ENCODE peak calls at places on chromosomes 12 and 14, in six cellular contexts. One of them, this sample, is unnamed.

GRCh38 chr14:57714487-57714899 is 151.4 kb downstream of the SLC35F4 start:
- DNase-seq in activated naive CD4-positive, alpha-beta T cell treated with anti-CD3 and anti-CD28 coated beads, Interleukin-2, amount 10 ng/mL, durations not matched to agents 7 days and 5 days: no peak
- DNase-seq in stimulated activated CD4-positive, alpha-beta T cell treated with anti-CD3 and anti-CD28 coated beads, TNF-alpha, amount 100 ng/mL, for 1 hour: no peak
- DNase-seq in endothelial cell: no peak
- DNase-seq in EL: no peak
- DNase-seq in mucosa of descending colon: no peak
- DNase-seq in this sample: no peak

GRCh38 chr12:6476496-6476895 is 6.0 kb upstream of the VAMP1 start:
- DNase-seq in activated naive CD4-positive, alpha-beta T cell treated with anti-CD3 and anti-CD28 coated beads, Interleukin-2, amount 10 ng/mL, durations not matched to agents 7 days and 5 days: no peak
- DNase-seq in stimulated activated CD4-positive, alpha-beta T cell treated with anti-CD3 and anti-CD28 coated beads, TNF-alpha, amount 100 ng/mL, for 1 hour: no peak
- DNase-seq in endothelial cell: no peak
- DNase-seq in EL: peak; percentile 85
- DNase-seq in mucosa of descending colon: no peak
- DNase-seq in this sample: no peak

GRCh38 chr14:70670992-70671651 is 29.4 kb downstream of the TTC9 start:
- DNase-seq in activated naive CD4-positive, alpha-beta T cell treated with anti-CD3 and anti-CD28 coated beads, Interleukin-2, amount 10 ng/mL, durations not matched to agents 7 days and 5 days: no peak
- DNase-seq in stimulated activated CD4-positive, alpha-beta T cell treated with anti-CD3 and anti-CD28 coated beads, TNF-alpha, amount 100 ng/mL, for 1 hour: no peak
- DNase-seq in endothelial cell: no peak
- DNase-seq in EL: no peak
- DNase-seq in mucosa of descending colon: no peak
- DNase-seq in this sample: no peak

GRCh38 chr14:34220311-34220710 is 241.7 kb downstream of the SPTSSA start:
- DNase-seq in activated naive CD4-positive, alpha-beta T cell treated with anti-CD3 and anti-CD28 coated beads, Interleukin-2, amount 10 ng/mL, durations not matched to agents 7 days and 5 days: no peak
- DNase-seq in stimulated activated CD4-positive, alpha-beta T cell treated with anti-CD3 and anti-CD28 coated beads, TNF-alpha, amount 100 ng/mL, for 1 hour: no peak
- DNase-seq in endothelial cell: no peak
- DNase-seq in EL: no peak
- DNase-seq in mucosa of descending colon: no peak
- DNase-seq in this sample: no peak

GRCh38 chr12:57868211-57868610 is 21.7 kb upstream of the CTDSP2 start:
- DNase-seq in activated naive CD4-positive, alpha-beta T cell treated with anti-CD3 and anti-CD28 coated beads, Interleukin-2, amount 10 ng/mL, durations not matched to agents 7 days and 5 days: no peak
- DNase-seq in stimulated activated CD4-positive, alpha-beta T cell treated with anti-CD3 and anti-CD28 coated beads, TNF-alpha, amount 100 ng/mL, for 1 hour: no peak
- DNase-seq in endothelial cell: no peak
- DNase-seq in EL: no peak
- DNase-seq in mucosa of descending colon: no peak
- DNase-seq in this sample: no peak

GRCh38 chr12:57517187-57517586 is 3.1 kb downstream of the DDIT3 start:
- DNase-seq in activated naive CD4-positive, alpha-beta T cell treated with anti-CD3 and anti-CD28 coated beads, Interleukin-2, amount 10 ng/mL, durations not matched to agents 7 days and 5 days: no peak
- DNase-seq in stimulated activated CD4-positive, alpha-beta T cell treated with anti-CD3 and anti-CD28 coated beads, TNF-alpha, amount 100 ng/mL, for 1 hour: no peak
- DNase-seq in endothelial cell: no peak
- DNase-seq in EL: peak; percentile 72
- DNase-seq in mucosa of descending colon: no peak
- DNase-seq in this sample: no peak

GRCh38 chr12:7265251-7265650 is 38.6 kb upstream of the ACSM4 start:
- DNase-seq in activated naive CD4-positive, alpha-beta T cell treated with anti-CD3 and anti-CD28 coated beads, Interleukin-2, amount 10 ng/mL, durations not matched to agents 7 days and 5 days: no peak
- DNase-seq in stimulated activated CD4-positive, alpha-beta T cell treated with anti-CD3 and anti-CD28 coated beads, TNF-alpha, amount 100 ng/mL, for 1 hour: no peak
- DNase-seq in endothelial cell: no peak
- DNase-seq in EL: no peak
- DNase-seq in mucosa of descending colon: no peak
- DNase-seq in this sample: no peak

GRCh38 chr14:101111620-101112290 is 208.2 kb upstream of the RTL1 start:
- DNase-seq in activated naive CD4-positive, alpha-beta T cell treated with anti-CD3 and anti-CD28 coated beads, Interleukin-2, amount 10 ng/mL, durations not matched to agents 7 days and 5 days: no peak
- DNase-seq in stimulated activated CD4-positive, alpha-beta T cell treated with anti-CD3 and anti-CD28 coated beads, TNF-alpha, amount 100 ng/mL, for 1 hour: no peak
- DNase-seq in endothelial cell: no peak
- DNase-seq in EL: no peak
- DNase-seq in mucosa of descending colon: no peak
- DNase-seq in this sample: peak; percentile 48

GRCh38 chr14:65810326-65810725 is 397.8 kb downstream of the FUT8 start:
- DNase-seq in activated naive CD4-positive, alpha-beta T cell treated with anti-CD3 and anti-CD28 coated beads, Interleukin-2, amount 10 ng/mL, durations not matched to agents 7 days and 5 days: no peak
- DNase-seq in stimulated activated CD4-positive, alpha-beta T cell treated with anti-CD3 and anti-CD28 coated beads, TNF-alpha, amount 100 ng/mL, for 1 hour: no peak
- DNase-seq in endothelial cell: peak; percentile 30
- DNase-seq in EL: no peak
- DNase-seq in mucosa of descending colon: no peak
- DNase-seq in this sample: no peak

GRCh38 chr14:23636317-23637211 is at the start of gene DHRS2:
- DNase-seq in activated naive CD4-positive, alpha-beta T cell treated with anti-CD3 and anti-CD28 coated beads, Interleukin-2, amount 10 ng/mL, durations not matched to agents 7 days and 5 days: no peak
- DNase-seq in stimulated activated CD4-positive, alpha-beta T cell treated with anti-CD3 and anti-CD28 coated beads, TNF-alpha, amount 100 ng/mL, for 1 hour: no peak
- DNase-seq in endothelial cell: no peak
- DNase-seq in EL: no peak
- DNase-seq in mucosa of descending colon: no peak
- DNase-seq in this sample: no peak

GRCh38 chr12:92142251-92142896 is 3.3 kb downstream of the BTG1 start:
- DNase-seq in activated naive CD4-positive, alpha-beta T cell treated with anti-CD3 and anti-CD28 coated beads, Interleukin-2, amount 10 ng/mL, durations not matched to agents 7 days and 5 days: no peak
- DNase-seq in stimulated activated CD4-positive, alpha-beta T cell treated with anti-CD3 and anti-CD28 coated beads, TNF-alpha, amount 100 ng/mL, for 1 hour: no peak
- DNase-seq in endothelial cell: no peak
- DNase-seq in EL: no peak
- DNase-seq in mucosa of descending colon: no peak
- DNase-seq in this sample: no peak

GRCh38 chr12:131830335-131831020 is 2.3 kb downstream of the MMP17 start:
- DNase-seq in activated naive CD4-positive, alpha-beta T cell treated with anti-CD3 and anti-CD28 coated beads, Interleukin-2, amount 10 ng/mL, durations not matched to agents 7 days and 5 days: peak; percentile 60
- DNase-seq in stimulated activated CD4-positive, alpha-beta T cell treated with anti-CD3 and anti-CD28 coated beads, TNF-alpha, amount 100 ng/mL, for 1 hour: no peak
- DNase-seq in endothelial cell: peak; percentile 83
- DNase-seq in EL: peak; percentile 89
- DNase-seq in mucosa of descending colon: peak; percentile 77
- DNase-seq in this sample: peak; percentile 76

GRCh38 chr12:42735869-42736361 is 146.4 kb upstream of the PRICKLE1 start:
- DNase-seq in activated naive CD4-positive, alpha-beta T cell treated with anti-CD3 and anti-CD28 coated beads, Interleukin-2, amount 10 ng/mL, durations not matched to agents 7 days and 5 days: no peak
- DNase-seq in stimulated activated CD4-positive, alpha-beta T cell treated with anti-CD3 and anti-CD28 coated beads, TNF-alpha, amount 100 ng/mL, for 1 hour: no peak
- DNase-seq in endothelial cell: no peak
- DNase-seq in EL: no peak
- DNase-seq in mucosa of descending colon: no peak
- DNase-seq in this sample: no peak

GRCh38 chr12:124683725-124684124 is 116.3 kb upstream of the NCOR2 start:
- DNase-seq in activated naive CD4-positive, alpha-beta T cell treated with anti-CD3 and anti-CD28 coated beads, Interleukin-2, amount 10 ng/mL, durations not matched to agents 7 days and 5 days: no peak
- DNase-seq in stimulated activated CD4-positive, alpha-beta T cell treated with anti-CD3 and anti-CD28 coated beads, TNF-alpha, amount 100 ng/mL, for 1 hour: no peak
- DNase-seq in endothelial cell: no peak
- DNase-seq in EL: no peak
- DNase-seq in mucosa of descending colon: no peak
- DNase-seq in this sample: no peak

GRCh38 chr12:10243803-10244520 is 31.3 kb downstream of the GABARAPL1 start:
- DNase-seq in activated naive CD4-positive, alpha-beta T cell treated with anti-CD3 and anti-CD28 coated beads, Interleukin-2, amount 10 ng/mL, durations not matched to agents 7 days and 5 days: no peak
- DNase-seq in stimulated activated CD4-positive, alpha-beta T cell treated with anti-CD3 and anti-CD28 coated beads, TNF-alpha, amount 100 ng/mL, for 1 hour: no peak
- DNase-seq in endothelial cell: no peak
- DNase-seq in EL: no peak
- DNase-seq in mucosa of descending colon: no peak
- DNase-seq in this sample: no peak

GRCh38 chr12:42666671-42667243 is 77.2 kb upstream of the PRICKLE1 start:
- DNase-seq in activated naive CD4-positive, alpha-beta T cell treated with anti-CD3 and anti-CD28 coated beads, Interleukin-2, amount 10 ng/mL, durations not matched to agents 7 days and 5 days: no peak
- DNase-seq in stimulated activated CD4-positive, alpha-beta T cell treated with anti-CD3 and anti-CD28 coated beads, TNF-alpha, amount 100 ng/mL, for 1 hour: no peak
- DNase-seq in endothelial cell: no peak
- DNase-seq in EL: no peak
- DNase-seq in mucosa of descending colon: no peak
- DNase-seq in this sample: no peak

GRCh38 chr12:6361834-6362233 is 13.5 kb downstream of the SCNN1A start:
- DNase-seq in activated naive CD4-positive, alpha-beta T cell treated with anti-CD3 and anti-CD28 coated beads, Interleukin-2, amount 10 ng/mL, durations not matched to agents 7 days and 5 days: peak; percentile 62
- DNase-seq in stimulated activated CD4-positive, alpha-beta T cell treated with anti-CD3 and anti-CD28 coated beads, TNF-alpha, amount 100 ng/mL, for 1 hour: no peak
- DNase-seq in endothelial cell: no peak
- DNase-seq in EL: peak; percentile 16
- DNase-seq in mucosa of descending colon: peak; percentile 90
- DNase-seq in this sample: no peak

GRCh38 chr12:67222302-67222701 is 46.9 kb upstream of the CAND1 start:
- DNase-seq in activated naive CD4-positive, alpha-beta T cell treated with anti-CD3 and anti-CD28 coated beads, Interleukin-2, amount 10 ng/mL, durations not matched to agents 7 days and 5 days: no peak
- DNase-seq in stimulated activated CD4-positive, alpha-beta T cell treated with anti-CD3 and anti-CD28 coated beads, TNF-alpha, amount 100 ng/mL, for 1 hour: no peak
- DNase-seq in endothelial cell: peak; percentile 12
- DNase-seq in EL: peak; percentile 15
- DNase-seq in mucosa of descending colon: no peak
- DNase-seq in this sample: no peak

GRCh38 chr12:105759172-105759571 is 379.6 kb downstream of the NUAK1 start:
- DNase-seq in activated naive CD4-positive, alpha-beta T cell treated with anti-CD3 and anti-CD28 coated beads, Interleukin-2, amount 10 ng/mL, durations not matched to agents 7 days and 5 days: no peak
- DNase-seq in stimulated activated CD4-positive, alpha-beta T cell treated with anti-CD3 and anti-CD28 coated beads, TNF-alpha, amount 100 ng/mL, for 1 hour: no peak
- DNase-seq in endothelial cell: no peak
- DNase-seq in EL: no peak
- DNase-seq in mucosa of descending colon: no peak
- DNase-seq in this sample: no peak

GRCh38 chr14:54169254-54169924 is 212.8 kb upstream of the BMP4 start:
- DNase-seq in activated naive CD4-positive, alpha-beta T cell treated with anti-CD3 and anti-CD28 coated beads, Interleukin-2, amount 10 ng/mL, durations not matched to agents 7 days and 5 days: no peak
- DNase-seq in stimulated activated CD4-positive, alpha-beta T cell treated with anti-CD3 and anti-CD28 coated beads, TNF-alpha, amount 100 ng/mL, for 1 hour: no peak
- DNase-seq in endothelial cell: no peak
- DNase-seq in EL: peak; percentile 68
- DNase-seq in mucosa of descending colon: no peak
- DNase-seq in this sample: no peak

GRCh38 chr12:11540156-11540555 is 109.3 kb upstream of the ETV6 start:
- DNase-seq in activated naive CD4-positive, alpha-beta T cell treated with anti-CD3 and anti-CD28 coated beads, Interleukin-2, amount 10 ng/mL, durations not matched to agents 7 days and 5 days: no peak
- DNase-seq in stimulated activated CD4-positive, alpha-beta T cell treated with anti-CD3 and anti-CD28 coated beads, TNF-alpha, amount 100 ng/mL, for 1 hour: no peak
- DNase-seq in endothelial cell: no peak
- DNase-seq in EL: no peak
- DNase-seq in mucosa of descending colon: no peak
- DNase-seq in this sample: no peak

GRCh38 chr14:49934638-49935037 is 41.8 kb downstream of the ARF6 start:
- DNase-seq in activated naive CD4-positive, alpha-beta T cell treated with anti-CD3 and anti-CD28 coated beads, Interleukin-2, amount 10 ng/mL, durations not matched to agents 7 days and 5 days: no peak
- DNase-seq in stimulated activated CD4-positive, alpha-beta T cell treated with anti-CD3 and anti-CD28 coated beads, TNF-alpha, amount 100 ng/mL, for 1 hour: no peak
- DNase-seq in endothelial cell: no peak
- DNase-seq in EL: no peak
- DNase-seq in mucosa of descending colon: no peak
- DNase-seq in this sample: no peak